ENCODE peak calls at places on chromosomes 5 and 9, in nine cellular contexts. J, O, C, Z, E, V, Q, L and A are unnamed samples.
A peak's percentile ranks its signal among the peaks of the same experiment; 100 is the strongest.

GRCh38 chr9:126563556-126563955 is 50.2 kb upstream of the LMX1B start:
- DNase-seq in C (no peak), V (no peak), E (no peak), O (no peak), L (no peak), Z (no peak), J (no peak), Q (no peak), A (no peak)

GRCh38 chr5:132483101-132483500 is 7.5 kb downstream of the IRF1 start:
- DNase-seq in L (no peak), E (no peak), J (no peak), V (no peak), O (no peak), C (no peak), Q (no peak), Z (no peak), A (no peak)

GRCh38 chr9:91420471-91421021 is 3.1 kb downstream of the NFIL3 start:
- DNase-seq in Z (no peak), J (no peak), C (no peak), O (peak; percentile 34), V (no peak), L (no peak), Q (no peak), E (no peak), A (no peak)

GRCh38 chr9:129656795-129657390 is 8.6 kb upstream of the PRRX2 start:
- DNase-seq in C (peak; percentile 20), J (no peak), V (no peak), E (no peak), Z (no peak), L (no peak), O (peak; percentile 78), Q (no peak), A (no peak)

GRCh38 chr9:23088932-23089364 is 642.3 kb downstream of the DMRTA1 start:
- DNase-seq in Q (no peak), C (peak; percentile 0), Z (no peak), V (peak; percentile 41), L (peak; percentile 70), O (peak; percentile 1), E (peak; percentile 12), J (no peak), A (no peak)

GRCh38 chr9:124947727-124948391 is 7.0 kb upstream of the GOLGA1 start:
- DNase-seq in V (no peak), C (no peak), J (no peak), L (no peak), Q (no peak), E (no peak), O (no peak), Z (no peak), A (no peak)

GRCh38 chr5:137215780-137216179 is 283.3 kb downstream of the SPOCK1 start:
- DNase-seq in Z (no peak), C (no peak), J (no peak), O (no peak), E (no peak), Q (no peak), V (no peak), L (no peak), A (no peak)

GRCh38 chr5:107215581-107215980 is 455.2 kb downstream of the EFNA5 start:
- DNase-seq in J (no peak), V (no peak), C (no peak), Q (no peak), Z (no peak), O (no peak), L (no peak), E (no peak), A (no peak)

GRCh38 chr9:68966496-68966944 is 47.4 kb downstream of the PRKACG start:
- DNase-seq in O (no peak), V (no peak), C (no peak), L (no peak), Z (no peak), Q (no peak), J (no peak), E (no peak), A (no peak)

GRCh38 chr5:62340392-62340791 is 34.4 kb downstream of the KIF2A start:
- DNase-seq in J (no peak), O (no peak), Q (no peak), L (no peak), C (no peak), E (no peak), Z (peak; percentile 16), V (no peak), A (no peak)

GRCh38 chr5:124555179-124555578 is 191.3 kb downstream of the ZNF608 start:
- DNase-seq in C (no peak), J (no peak), E (no peak), O (no peak), Q (no peak), V (no peak), Z (no peak), L (no peak), A (no peak)

GRCh38 chr9:128696923-128697707 is 5.2 kb upstream of the PKN3 start:
- DNase-seq in Q (no peak), V (no peak), Z (no peak), O (no peak), E (no peak), J (no peak), C (no peak), L (no peak), A (no peak)

GRCh38 chr5:147648597-147648996 is 133.9 kb downstream of the JAKMIP2 start:
- DNase-seq in L (no peak), V (no peak), J (no peak), C (no peak), Z (no peak), O (no peak), E (no peak), Q (no peak), A (no peak)

GRCh38 chr9:561430-561829 is 280.1 kb upstream of the DMRT1 start:
- DNase-seq in J (no peak), L (no peak), V (no peak), Z (no peak), Q (no peak), O (no peak), E (no peak), C (no peak), A (no peak)

GRCh38 chr5:150263801-150264621 is 25.6 kb downstream of the CAMK2A start:
- DNase-seq in J (no peak), L (no peak), V (no peak), Q (no peak), E (no peak), O (peak; percentile 93), C (peak; percentile 77), Z (peak; percentile 69), A (no peak)

GRCh38 chr5:1343315-1343751 is 1.6 kb downstream of the CLPTM1L start:
- DNase-seq in V (no peak), Q (no peak), J (no peak), C (no peak), E (no peak), Z (no peak), O (no peak), L (peak; percentile 74), A (no peak)

GRCh38 chr9:111598730-111599091 is 736 bp downstream of the PTGR1 start:
- DNase-seq in Z (no peak), V (peak; percentile 14), O (peak; percentile 39), E (peak; percentile 10), Q (no peak), L (no peak), C (no peak), J (peak; percentile 13), A (no peak)

GRCh38 chr9:114097613-114098020 is 1.5 kb downstream of the KIF12 start:
- DNase-seq in J (no peak), C (no peak), Q (no peak), Z (peak; percentile 45), O (no peak), E (no peak), V (peak; percentile 13), L (peak; percentile 50), A (no peak)

GRCh38 chr5:130871346-130872086 is 293.5 kb downstream of the HINT1 start:
- DNase-seq in V (no peak), E (no peak), J (peak; percentile 16), L (no peak), Q (peak; percentile 14), C (peak; percentile 3), Z (no peak), O (peak; percentile 22), A (no peak)

GRCh38 chr5:32687167-32687831 is 23.8 kb upstream of the NPR3 start:
- DNase-seq in J (no peak), O (peak; percentile 47), V (peak; percentile 16), Z (no peak), E (no peak), C (no peak), L (no peak), Q (no peak), A (no peak)

GRCh38 chr5:10216107-10216506 is 33.6 kb downstream of the ATPSCKMT start:
- DNase-seq in J (no peak), Q (no peak), E (no peak), L (no peak), Z (no peak), O (no peak), V (no peak), C (no peak), A (no peak)

GRCh38 chr5:126978258-126978657 is 52.1 kb downstream of the MARCHF3 start:
- DNase-seq in E (no peak), Z (no peak), Q (no peak), V (no peak), O (no peak), J (no peak), C (no peak), L (no peak), A (no peak)

GRCh38 chr9:11038366-11038765 is 425.6 kb upstream of the PTPRD start:
- DNase-seq in Q (no peak), E (no peak), Z (no peak), C (no peak), O (no peak), J (no peak), V (no peak), L (no peak), A (no peak)